ENCODE peak calls at places on chromosomes 3 and 15, in ten cellular contexts. One of them, this sample, is unnamed.

GRCh38 chr15:48059786-48060185 is 61.0 kb upstream of the SLC24A5 start:
- DNase-seq in fibroblast of villous mesenchyme: no peak
- DNase-seq in effector CD4-positive, alpha-beta T cell: no peak
- DNase-seq in activated naive CD8-positive, alpha-beta T cell treated with anti-CD3 and anti-CD28 coated beads for 36 hours: no peak
- DNase-seq in psoas muscle: peak
- DNase-seq in NCI-H1092: no peak
- DNase-seq in AG09319: no peak
- DNase-seq in GM23248: peak
- DNase-seq in choroid plexus epithelial cell: no peak
- DNase-seq in bronchial epithelial cell: no peak
- DNase-seq in this sample: no peak

GRCh38 chr3:151890721-151891141 is 17.3 kb downstream of the SUCNR1 start:
- DNase-seq in fibroblast of villous mesenchyme: peak
- DNase-seq in effector CD4-positive, alpha-beta T cell: no peak
- DNase-seq in activated naive CD8-positive, alpha-beta T cell treated with anti-CD3 and anti-CD28 coated beads for 36 hours: no peak
- DNase-seq in psoas muscle: no peak
- DNase-seq in NCI-H1092: peak
- DNase-seq in AG09319: no peak
- DNase-seq in GM23248: no peak
- DNase-seq in choroid plexus epithelial cell: peak
- DNase-seq in bronchial epithelial cell: peak
- DNase-seq in this sample: no peak

GRCh38 chr15:48334260-48334659 is 3.0 kb downstream of the DUT start:
- DNase-seq in fibroblast of villous mesenchyme: no peak
- DNase-seq in effector CD4-positive, alpha-beta T cell: no peak
- DNase-seq in activated naive CD8-positive, alpha-beta T cell treated with anti-CD3 and anti-CD28 coated beads for 36 hours: no peak
- DNase-seq in psoas muscle: no peak
- DNase-seq in NCI-H1092: no peak
- DNase-seq in AG09319: no peak
- DNase-seq in GM23248: no peak
- DNase-seq in choroid plexus epithelial cell: peak
- DNase-seq in bronchial epithelial cell: no peak
- DNase-seq in this sample: no peak

GRCh38 chr3:152834354-152835310 is at the start of gene P2RY1:
- DNase-seq in fibroblast of villous mesenchyme: peak
- DNase-seq in effector CD4-positive, alpha-beta T cell: no peak
- DNase-seq in activated naive CD8-positive, alpha-beta T cell treated with anti-CD3 and anti-CD28 coated beads for 36 hours: peak
- DNase-seq in psoas muscle: peak
- DNase-seq in NCI-H1092: no peak
- DNase-seq in AG09319: no peak
- DNase-seq in GM23248: peak
- DNase-seq in choroid plexus epithelial cell: peak
- DNase-seq in bronchial epithelial cell: peak
- DNase-seq in this sample: peak

GRCh38 chr15:101070502-101071273 is 151.5 kb downstream of the LRRK1 start:
- DNase-seq in fibroblast of villous mesenchyme: peak
- DNase-seq in effector CD4-positive, alpha-beta T cell: no peak
- DNase-seq in activated naive CD8-positive, alpha-beta T cell treated with anti-CD3 and anti-CD28 coated beads for 36 hours: no peak
- DNase-seq in psoas muscle: no peak
- DNase-seq in NCI-H1092: no peak
- DNase-seq in AG09319: peak
- DNase-seq in GM23248: peak
- DNase-seq in choroid plexus epithelial cell: peak
- DNase-seq in bronchial epithelial cell: peak
- DNase-seq in this sample: peak

GRCh38 chr15:77563768-77564167 is 68.9 kb downstream of the LINGO1 start:
- DNase-seq in fibroblast of villous mesenchyme: no peak
- DNase-seq in effector CD4-positive, alpha-beta T cell: no peak
- DNase-seq in activated naive CD8-positive, alpha-beta T cell treated with anti-CD3 and anti-CD28 coated beads for 36 hours: no peak
- DNase-seq in psoas muscle: no peak
- DNase-seq in NCI-H1092: no peak
- DNase-seq in AG09319: no peak
- DNase-seq in GM23248: no peak
- DNase-seq in choroid plexus epithelial cell: no peak
- DNase-seq in bronchial epithelial cell: no peak
- DNase-seq in this sample: no peak

GRCh38 chr3:23648326-23648964 is 157.3 kb upstream of the UBE2E1 start:
- DNase-seq in fibroblast of villous mesenchyme: peak
- DNase-seq in effector CD4-positive, alpha-beta T cell: no peak
- DNase-seq in activated naive CD8-positive, alpha-beta T cell treated with anti-CD3 and anti-CD28 coated beads for 36 hours: no peak
- DNase-seq in psoas muscle: no peak
- DNase-seq in NCI-H1092: no peak
- DNase-seq in AG09319: no peak
- DNase-seq in GM23248: peak
- DNase-seq in choroid plexus epithelial cell: peak
- DNase-seq in bronchial epithelial cell: no peak
- DNase-seq in this sample: peak

GRCh38 chr3:76585794-76586392 is 454.0 kb upstream of the ROBO2 start:
- DNase-seq in fibroblast of villous mesenchyme: no peak
- DNase-seq in effector CD4-positive, alpha-beta T cell: no peak
- DNase-seq in activated naive CD8-positive, alpha-beta T cell treated with anti-CD3 and anti-CD28 coated beads for 36 hours: no peak
- DNase-seq in psoas muscle: no peak
- DNase-seq in NCI-H1092: no peak
- DNase-seq in AG09319: no peak
- DNase-seq in GM23248: peak
- DNase-seq in choroid plexus epithelial cell: peak
- DNase-seq in bronchial epithelial cell: peak
- DNase-seq in this sample: peak

GRCh38 chr3:52240059-52240885 is 1.3 kb upstream of the TWF2 start:
- DNase-seq in fibroblast of villous mesenchyme: peak
- DNase-seq in effector CD4-positive, alpha-beta T cell: no peak
- DNase-seq in activated naive CD8-positive, alpha-beta T cell treated with anti-CD3 and anti-CD28 coated beads for 36 hours: peak
- DNase-seq in psoas muscle: peak
- DNase-seq in NCI-H1092: no peak
- DNase-seq in AG09319: peak
- DNase-seq in GM23248: peak
- DNase-seq in choroid plexus epithelial cell: peak
- DNase-seq in bronchial epithelial cell: peak
- DNase-seq in this sample: peak

GRCh38 chr3:122233109-122233952 is 49.9 kb downstream of the CASR start:
- DNase-seq in fibroblast of villous mesenchyme: no peak
- DNase-seq in effector CD4-positive, alpha-beta T cell: no peak
- DNase-seq in activated naive CD8-positive, alpha-beta T cell treated with anti-CD3 and anti-CD28 coated beads for 36 hours: peak
- DNase-seq in psoas muscle: no peak
- DNase-seq in NCI-H1092: no peak
- DNase-seq in AG09319: no peak
- DNase-seq in GM23248: no peak
- DNase-seq in choroid plexus epithelial cell: no peak
- DNase-seq in bronchial epithelial cell: no peak
- DNase-seq in this sample: no peak

GRCh38 chr15:90101130-90101968 is 919 bp downstream of the IDH2 start:
- DNase-seq in fibroblast of villous mesenchyme: peak
- DNase-seq in effector CD4-positive, alpha-beta T cell: no peak
- DNase-seq in activated naive CD8-positive, alpha-beta T cell treated with anti-CD3 and anti-CD28 coated beads for 36 hours: peak
- DNase-seq in psoas muscle: peak
- DNase-seq in NCI-H1092: peak
- DNase-seq in AG09319: no peak
- DNase-seq in GM23248: peak
- DNase-seq in choroid plexus epithelial cell: peak
- DNase-seq in bronchial epithelial cell: no peak
- DNase-seq in this sample: peak

GRCh38 chr15:40307421-40308165 is at the start of gene PLCB2:
- DNase-seq in fibroblast of villous mesenchyme: peak
- DNase-seq in effector CD4-positive, alpha-beta T cell: peak
- DNase-seq in activated naive CD8-positive, alpha-beta T cell treated with anti-CD3 and anti-CD28 coated beads for 36 hours: peak
- DNase-seq in psoas muscle: no peak
- DNase-seq in NCI-H1092: no peak
- DNase-seq in AG09319: no peak
- DNase-seq in GM23248: no peak
- DNase-seq in choroid plexus epithelial cell: no peak
- DNase-seq in bronchial epithelial cell: no peak
- DNase-seq in this sample: no peak

GRCh38 chr3:131231710-131232348 is 149.7 kb upstream of the NUDT16 start:
- DNase-seq in fibroblast of villous mesenchyme: peak
- DNase-seq in effector CD4-positive, alpha-beta T cell: no peak
- DNase-seq in activated naive CD8-positive, alpha-beta T cell treated with anti-CD3 and anti-CD28 coated beads for 36 hours: no peak
- DNase-seq in psoas muscle: no peak
- DNase-seq in NCI-H1092: no peak
- DNase-seq in AG09319: no peak
- DNase-seq in GM23248: peak
- DNase-seq in choroid plexus epithelial cell: peak
- DNase-seq in bronchial epithelial cell: peak
- DNase-seq in this sample: peak

GRCh38 chr3:66507631-66508260 is 6.9 kb upstream of the LRIG1 start:
- DNase-seq in fibroblast of villous mesenchyme: no peak
- DNase-seq in effector CD4-positive, alpha-beta T cell: no peak
- DNase-seq in activated naive CD8-positive, alpha-beta T cell treated with anti-CD3 and anti-CD28 coated beads for 36 hours: no peak
- DNase-seq in psoas muscle: no peak
- DNase-seq in NCI-H1092: no peak
- DNase-seq in AG09319: no peak
- DNase-seq in GM23248: no peak
- DNase-seq in choroid plexus epithelial cell: no peak
- DNase-seq in bronchial epithelial cell: no peak
- DNase-seq in this sample: no peak

GRCh38 chr3:28279770-28280169 is 38.4 kb downstream of the CMC1 start:
- DNase-seq in fibroblast of villous mesenchyme: peak
- DNase-seq in effector CD4-positive, alpha-beta T cell: no peak
- DNase-seq in activated naive CD8-positive, alpha-beta T cell treated with anti-CD3 and anti-CD28 coated beads for 36 hours: no peak
- DNase-seq in psoas muscle: no peak
- DNase-seq in NCI-H1092: no peak
- DNase-seq in AG09319: peak
- DNase-seq in GM23248: no peak
- DNase-seq in choroid plexus epithelial cell: peak
- DNase-seq in bronchial epithelial cell: no peak
- DNase-seq in this sample: no peak

GRCh38 chr3:74661672-74662071 is 47.2 kb upstream of the CNTN3 start:
- DNase-seq in fibroblast of villous mesenchyme: no peak
- DNase-seq in effector CD4-positive, alpha-beta T cell: no peak
- DNase-seq in activated naive CD8-positive, alpha-beta T cell treated with anti-CD3 and anti-CD28 coated beads for 36 hours: no peak
- DNase-seq in psoas muscle: no peak
- DNase-seq in NCI-H1092: no peak
- DNase-seq in AG09319: no peak
- DNase-seq in GM23248: no peak
- DNase-seq in choroid plexus epithelial cell: peak
- DNase-seq in bronchial epithelial cell: peak
- DNase-seq in this sample: no peak

GRCh38 chr3:133831966-133832801 is 26.6 kb downstream of the SRPRB start:
- DNase-seq in fibroblast of villous mesenchyme: no peak
- DNase-seq in effector CD4-positive, alpha-beta T cell: no peak
- DNase-seq in activated naive CD8-positive, alpha-beta T cell treated with anti-CD3 and anti-CD28 coated beads for 36 hours: no peak
- DNase-seq in psoas muscle: no peak
- DNase-seq in NCI-H1092: no peak
- DNase-seq in AG09319: no peak
- DNase-seq in GM23248: no peak
- DNase-seq in choroid plexus epithelial cell: no peak
- DNase-seq in bronchial epithelial cell: no peak
- DNase-seq in this sample: no peak

GRCh38 chr15:96331141-96331941 is 841 bp downstream of the NR2F2 start:
- DNase-seq in fibroblast of villous mesenchyme: peak
- DNase-seq in effector CD4-positive, alpha-beta T cell: no peak
- DNase-seq in activated naive CD8-positive, alpha-beta T cell treated with anti-CD3 and anti-CD28 coated beads for 36 hours: no peak
- DNase-seq in psoas muscle: peak
- DNase-seq in NCI-H1092: no peak
- DNase-seq in AG09319: no peak
- DNase-seq in GM23248: peak
- DNase-seq in choroid plexus epithelial cell: peak
- DNase-seq in bronchial epithelial cell: no peak
- DNase-seq in this sample: peak

GRCh38 chr3:118804959-118805358 is 229.7 kb downstream of the IGSF11 start:
- DNase-seq in fibroblast of villous mesenchyme: no peak
- DNase-seq in effector CD4-positive, alpha-beta T cell: no peak
- DNase-seq in activated naive CD8-positive, alpha-beta T cell treated with anti-CD3 and anti-CD28 coated beads for 36 hours: no peak
- DNase-seq in psoas muscle: no peak
- DNase-seq in NCI-H1092: no peak
- DNase-seq in AG09319: no peak
- DNase-seq in GM23248: no peak
- DNase-seq in choroid plexus epithelial cell: no peak
- DNase-seq in bronchial epithelial cell: no peak
- DNase-seq in this sample: no peak

GRCh38 chr3:56817646-56818045 is 15.9 kb upstream of the ARHGEF3 start:
- DNase-seq in fibroblast of villous mesenchyme: no peak
- DNase-seq in effector CD4-positive, alpha-beta T cell: no peak
- DNase-seq in activated naive CD8-positive, alpha-beta T cell treated with anti-CD3 and anti-CD28 coated beads for 36 hours: no peak
- DNase-seq in psoas muscle: no peak
- DNase-seq in NCI-H1092: no peak
- DNase-seq in AG09319: no peak
- DNase-seq in GM23248: no peak
- DNase-seq in choroid plexus epithelial cell: no peak
- DNase-seq in bronchial epithelial cell: no peak
- DNase-seq in this sample: no peak

GRCh38 chr3:62361261-62361660 is 12.1 kb downstream of the FEZF2 start:
- DNase-seq in fibroblast of villous mesenchyme: no peak
- DNase-seq in effector CD4-positive, alpha-beta T cell: no peak
- DNase-seq in activated naive CD8-positive, alpha-beta T cell treated with anti-CD3 and anti-CD28 coated beads for 36 hours: no peak
- DNase-seq in psoas muscle: no peak
- DNase-seq in NCI-H1092: no peak
- DNase-seq in AG09319: no peak
- DNase-seq in GM23248: no peak
- DNase-seq in choroid plexus epithelial cell: no peak
- DNase-seq in bronchial epithelial cell: no peak
- DNase-seq in this sample: no peak

GRCh38 chr15:57503911-57504598 is 87.6 kb upstream of the MYZAP start:
- DNase-seq in fibroblast of villous mesenchyme: peak
- DNase-seq in effector CD4-positive, alpha-beta T cell: no peak
- DNase-seq in activated naive CD8-positive, alpha-beta T cell treated with anti-CD3 and anti-CD28 coated beads for 36 hours: no peak
- DNase-seq in psoas muscle: no peak
- DNase-seq in NCI-H1092: no peak
- DNase-seq in AG09319: no peak
- DNase-seq in GM23248: no peak
- DNase-seq in choroid plexus epithelial cell: peak
- DNase-seq in bronchial epithelial cell: no peak
- DNase-seq in this sample: peak

GRCh38 chr3:127448161-127448561 is 142.4 kb downstream of the TPRA1 start:
- DNase-seq in fibroblast of villous mesenchyme: no peak
- DNase-seq in effector CD4-positive, alpha-beta T cell: no peak
- DNase-seq in activated naive CD8-positive, alpha-beta T cell treated with anti-CD3 and anti-CD28 coated beads for 36 hours: no peak
- DNase-seq in psoas muscle: no peak
- DNase-seq in NCI-H1092: peak
- DNase-seq in AG09319: no peak
- DNase-seq in GM23248: peak
- DNase-seq in choroid plexus epithelial cell: peak
- DNase-seq in bronchial epithelial cell: peak
- DNase-seq in this sample: no peak

GRCh38 chr15:40928975-40929729 is at the start of gene DLL4:
- DNase-seq in fibroblast of villous mesenchyme: peak
- DNase-seq in effector CD4-positive, alpha-beta T cell: no peak
- DNase-seq in activated naive CD8-positive, alpha-beta T cell treated with anti-CD3 and anti-CD28 coated beads for 36 hours: peak
- DNase-seq in psoas muscle: peak
- DNase-seq in NCI-H1092: peak
- DNase-seq in AG09319: no peak
- DNase-seq in GM23248: peak
- DNase-seq in choroid plexus epithelial cell: peak
- DNase-seq in bronchial epithelial cell: no peak
- DNase-seq in this sample: peak

This sample was measured in dermis blood vessel endothelial cell.